ENCODE peak calls at places on chromosomes 3 and 15, in five cellular contexts. R, G, J, I and V are unnamed samples. For H3K4me1, the result is how much of the 10 kb centered on the place peaks cover.

GRCh38 chr15:69467636-69468035 is 15.0 kb downstream of the RPLP1 start:
- DNase-seq in R (no peak), G (no peak), J (peak), I (no peak), V (no peak)

GRCh38 chr3:13972679-13973379 is 93.0 kb upstream of the WNT7A start:
- DNase-seq in R (no peak), G (no peak), J (no peak), I (no peak), V (no peak)

GRCh38 chr3:9340450-9341009 is 22.3 kb upstream of the THUMPD3 start:
- DNase-seq in R (no peak), G (peak), J (no peak), I (peak), V (no peak)

GRCh38 chr15:72229076-72229946 is 1.7 kb downstream of the PKM start:
- DNase-seq in R (peak), G (peak), J (no peak), I (no peak), V (no peak)

GRCh38 chr15:29821416-29822099 is 710 bp downstream of the TJP1 start:
- DNase-seq in R (peak), G (peak), J (peak), I (peak), V (no peak)

GRCh38 chr3:187870360-187871203 is 125.3 kb upstream of the BCL6 start:
- DNase-seq in R (no peak), G (no peak), J (no peak), I (no peak), V (no peak)

GRCh38 chr3:47096955-47097354 is 67.0 kb downstream of the SETD2 start:
- DNase-seq in R (no peak), G (peak), J (no peak), I (no peak), V (no peak)

GRCh38 chr3:71859128-71859519 is 74.2 kb upstream of the PROK2 start:
- DNase-seq in R (no peak), G (no peak), J (no peak), I (peak), V (no peak)

GRCh38 chr3:100032262-100032661 is 82.0 kb downstream of the FILIP1L start:
- DNase-seq in R (no peak), G (peak), J (no peak), I (no peak), V (no peak)

GRCh38 chr15:95822946-95823345 is 507.6 kb upstream of the NR2F2 start:
- DNase-seq in R (no peak), G (no peak), J (no peak), I (no peak), V (no peak)

GRCh38 chr15:99345242-99345641 is 94.0 kb downstream of the LRRC28 start:
- DNase-seq in R (no peak), G (no peak), J (no peak), I (no peak), V (no peak)

GRCh38 chr3:194407423-194407822 is 8.4 kb upstream of the GP5 start:
- DNase-seq in R (no peak), G (peak), J (no peak), I (no peak), V (no peak)

GRCh38 chr3:70110066-70110465 is 110.5 kb downstream of the SAMMSON start:
- DNase-seq in R (no peak), G (no peak), J (no peak), I (no peak), V (no peak)

GRCh38 chr15:95644476-95644875 is 686.0 kb upstream of the NR2F2 start:
- DNase-seq in R (no peak), G (no peak), J (no peak), I (no peak), V (no peak)

GRCh38 chr3:167700046-167700445 is 34.6 kb downstream of the PDCD10 start:
- DNase-seq in R (no peak), G (no peak), J (no peak), I (no peak), V (no peak)

GRCh38 chr3:182592747-182593146 is 200.6 kb upstream of the ATP11B start:
- DNase-seq in R (no peak), G (no peak), J (no peak), I (no peak), V (no peak)

GRCh38 chr3:182597621-182598041 is 195.7 kb upstream of the ATP11B start:
- DNase-seq in R (no peak), G (no peak), J (no peak), I (no peak), V (no peak)

GRCh38 chr3:182601597-182601996 is 191.7 kb upstream of the ATP11B start:
- DNase-seq in R (no peak), G (no peak), J (no peak), I (no peak), V (no peak)

GRCh38 chr3:182596673-182597410 is 196.5 kb upstream of the ATP11B start:
- DNase-seq in R (no peak), G (no peak), J (no peak), I (no peak), V (no peak)
- H3K4me1 ChIP-seq in R (under half), G (under half), J (under half), I (under half), V (under half)

GRCh38 chr3:135499426-135499825 is 466.1 kb upstream of the PPP2R3A start:
- DNase-seq in R (no peak), G (no peak), J (no peak), I (no peak), V (no peak)

GRCh38 chr3:135497979-135498378 is 467.5 kb upstream of the PPP2R3A start:
- DNase-seq in R (no peak), G (no peak), J (no peak), I (no peak), V (no peak)

GRCh38 chr3:135500034-135500433 is 465.5 kb upstream of the PPP2R3A start:
- DNase-seq in R (no peak), G (no peak), J (no peak), I (no peak), V (no peak)

GRCh38 chr3:135504084-135504685 is 461.3 kb upstream of the PPP2R3A start:
- DNase-seq in R (no peak), G (no peak), J (no peak), I (no peak), V (no peak)

GRCh38 chr3:135503429-135504083 is 462.0 kb upstream of the PPP2R3A start:
- DNase-seq in R (peak), G (peak), J (peak), I (peak), V (peak)
- TF ChIP-seq CTCF in R (peak), G (peak), J (no peak), I (peak), V (peak)

DNA sequence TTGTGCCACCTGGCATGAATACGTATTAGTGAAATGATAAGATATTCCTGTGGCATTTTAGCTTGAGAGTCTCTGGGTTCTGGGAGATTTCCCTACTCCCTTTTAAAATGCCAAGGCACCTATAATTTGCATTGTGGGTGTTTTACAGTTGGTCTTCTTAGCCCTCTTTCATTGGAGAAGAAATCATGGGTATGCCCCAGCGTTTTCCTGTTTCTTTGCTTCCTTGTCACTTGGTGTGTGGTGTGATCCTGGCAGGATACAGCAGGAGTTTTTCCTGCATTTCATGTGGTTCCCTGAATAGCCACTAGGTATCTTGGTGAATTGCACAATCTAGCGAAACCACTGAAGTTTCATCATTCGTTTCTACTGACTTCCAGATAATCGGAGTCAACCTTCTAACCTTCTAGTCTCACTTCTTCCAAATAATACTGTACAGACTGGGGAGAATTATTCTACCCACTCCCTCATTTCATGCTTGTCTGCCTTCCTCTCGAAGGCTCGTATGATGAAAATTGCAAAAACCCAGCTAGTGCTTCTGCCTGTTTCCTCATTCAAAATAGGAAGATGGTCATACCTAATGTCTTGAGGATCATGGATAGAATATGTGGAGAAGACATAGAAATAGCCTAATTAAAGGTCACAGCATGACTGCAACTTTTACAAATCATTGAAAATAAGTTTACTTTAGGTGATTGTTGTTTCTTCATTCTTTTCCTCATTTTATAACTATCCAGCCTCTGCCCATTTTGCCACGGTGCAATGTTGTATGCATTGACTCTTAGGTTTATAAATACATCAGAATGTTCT is 2.7 kb downstream of the BHLHE40 start:
- DNase-seq in R (peak), G (peak), J (no peak), I (no peak), V (no peak)
- TF ChIP-seq POLR2A in R (no peak), G (peak), J (no peak), I (no peak), V (peak)

DNA sequence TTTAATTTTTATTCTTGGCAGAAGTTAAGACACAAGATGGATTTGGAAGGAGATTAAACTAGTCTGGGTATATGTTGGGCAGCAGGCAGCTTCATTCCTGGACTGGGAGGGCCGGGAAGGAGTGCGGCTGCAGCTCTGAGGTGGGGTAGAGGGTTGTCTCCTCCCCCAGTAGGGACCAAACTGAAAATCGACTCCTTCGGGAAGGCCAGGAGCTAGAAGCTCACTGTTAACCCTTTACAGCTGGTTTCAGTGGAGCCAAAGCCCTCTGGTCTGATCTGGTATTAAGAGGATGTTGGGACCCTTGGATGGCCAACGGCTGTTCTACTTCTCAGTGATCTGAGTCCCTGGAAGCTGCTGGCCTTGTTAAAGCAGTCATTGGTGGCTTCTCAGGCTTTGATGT is 17.6 kb downstream of the BOC start:
- DNase-seq in R (no peak), G (no peak), J (no peak), I (no peak), V (no peak)
- H3K4me1 ChIP-seq in R (under half), G (under half), J (under half), I (under half), V (under half)

GRCh38 chr3:108239082-108239481 is 16.9 kb upstream of the IFT57 start:
- DNase-seq in R (no peak), G (no peak), J (no peak), I (no peak), V (no peak)

GRCh38 chr3:108241146-108241545 is 18.9 kb upstream of the IFT57 start:
- DNase-seq in R (no peak), G (no peak), J (no peak), I (no peak), V (no peak)

GRCh38 chr3:108243243-108243642 is 21.0 kb upstream of the IFT57 start:
- DNase-seq in R (no peak), G (no peak), J (no peak), I (no peak), V (no peak)

GRCh38 chr3:108241721-108242120 is 19.5 kb upstream of the IFT57 start:
- DNase-seq in R (no peak), G (no peak), J (no peak), I (no peak), V (no peak)

GRCh38 chr3:108242776-108243175 is 20.6 kb upstream of the IFT57 start:
- DNase-seq in R (no peak), G (no peak), J (no peak), I (no peak), V (no peak)
- TF ChIP-seq CTCF in R (no peak), G (no peak), J (no peak), I (no peak), V (no peak)

GRCh38 chr3:196712514-196713413 is 587 bp downstream of the PIGX start:
- DNase-seq in R (peak), G (peak), J (no peak), I (peak), V (peak)
- TF ChIP-seq POLR2A in R (no peak), G (no peak), J (no peak), I (no peak), V (no peak)

GRCh38 chr3:191340976-191341375 is 10.7 kb upstream of the UTS2B start:
- DNase-seq in R (no peak), G (no peak), J (no peak), I (no peak), V (no peak)
- H3K4me1 ChIP-seq in R (half or more), G (under half), J (under half), I (half or more), V (under half)